ENCODE peak calls at places on chromosome 7, in eight cellular contexts. G is PC-3; A is CD8-positive, alpha-beta memory T cell; B is body of pancreas; W is esophagus squamous epithelium; S is heart left ventricle; P is mammary epithelial cell; Y is fibroblast of pulmonary artery. R is an unnamed sample.

GRCh38 chr7:30268666-30269065 is 15.7 kb upstream of the ZNRF2 start:
- DNase-seq in W (no peak), G (no peak), A (no peak), P (no peak), B (no peak), S (no peak), Y (no peak), R (no peak)

GRCh38 chr7:45048748-45049147 is 40.0 kb downstream of the NACAD start:
- DNase-seq in W (no peak), P (peak; percentile 78), S (no peak), B (no peak), Y (no peak), G (peak; percentile 64), A (no peak), R (no peak)

GRCh38 chr7:95204618-95205017 is 119.7 kb downstream of the PON1 start:
- DNase-seq in S (no peak), Y (no peak), A (no peak), P (no peak), W (no peak), B (no peak), G (no peak), R (no peak)

GRCh38 chr7:107938448-107939250 is 47.7 kb downstream of the DLD start:
- DNase-seq in G (no peak), Y (peak; percentile 70), A (no peak), W (no peak), B (no peak), P (no peak), S (peak; percentile 52), R (no peak)

GRCh38 chr7:65251851-65252620 is 121.6 kb upstream of the ZNF92 start:
- DNase-seq in W (no peak), S (peak; percentile 61), G (peak; percentile 60), Y (peak; percentile 29), B (peak; percentile 64), A (no peak), P (peak; percentile 61), R (no peak)

GRCh38 chr7:68697821-68698280 is 900.4 kb upstream of the AUTS2 start:
- DNase-seq in S (no peak), Y (peak; percentile 28), G (no peak), W (no peak), A (no peak), B (no peak), P (no peak), R (no peak)

GRCh38 chr7:117597755-117598154 is 117.9 kb downstream of the CFTR start:
- DNase-seq in G (no peak), P (no peak), Y (no peak), B (no peak), W (no peak), A (no peak), S (no peak), R (no peak)

GRCh38 chr7:149196151-149196704 is 882 bp downstream of the ZNF282 start:
- DNase-seq in A (no peak), B (no peak), G (no peak), P (no peak), Y (no peak), W (no peak), S (no peak), R (no peak)

GRCh38 chr7:50393547-50394252 is 56.5 kb downstream of the FIGNL1 start:
- DNase-seq in W (no peak), A (peak; percentile 30), Y (no peak), S (no peak), P (no peak), B (no peak), G (no peak), R (no peak)

GRCh38 chr7:6886198-6886597 is 60.1 kb upstream of the CCZ1B start:
- DNase-seq in S (no peak), P (no peak), A (no peak), B (no peak), G (no peak), Y (no peak), W (no peak), R (no peak)

GRCh38 chr7:70506463-70506862 is 625.5 kb upstream of the GALNT17 start:
- DNase-seq in P (no peak), Y (no peak), A (no peak), W (no peak), G (no peak), S (no peak), B (no peak), R (no peak)

GRCh38 chr7:128775744-128776474 is at the start of gene OPN1SW:
- DNase-seq in Y (no peak), A (no peak), G (no peak), W (no peak), S (no peak), B (no peak), P (no peak), R (no peak)

DNA sequence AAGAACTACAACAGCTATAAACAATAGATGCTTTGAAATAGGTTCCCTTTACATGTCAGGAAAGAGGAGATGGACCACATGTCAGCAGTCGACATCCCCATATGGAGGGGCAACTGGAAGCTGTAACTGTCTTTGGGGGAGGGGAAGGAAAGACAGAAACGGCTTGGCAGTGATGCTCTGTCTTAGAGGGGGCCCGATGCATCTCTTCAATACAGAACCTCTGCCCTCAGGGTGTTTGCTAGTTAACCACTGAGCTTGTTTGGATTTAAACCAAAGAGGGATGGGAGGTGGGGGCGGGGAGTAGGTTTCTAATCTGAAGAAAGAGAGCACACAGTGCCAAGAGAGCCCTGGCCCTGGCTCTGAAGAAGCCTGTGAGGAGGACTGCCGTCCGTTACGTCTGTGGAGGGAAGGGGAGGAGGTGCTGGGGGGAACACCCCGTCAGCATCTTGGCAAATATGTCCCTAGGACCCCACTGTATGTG is 55.2 kb downstream of the CPVL start:
- DNase-seq in B (no peak), P (no peak), Y (peak; percentile 37), G (no peak), S (peak; percentile 50), A (no peak), W (no peak), R (no peak)
- H3K4me3 ChIP-seq in B (no peak overlapping the region), P (peak overlapping the region; percentile 9), Y (peak overlapping the region; percentile 42), G (no peak overlapping the region), S (no peak overlapping the region), A (peak overlapping the region; percentile 11), W (peak overlapping the region; percentile 36), R (peak overlapping the region; percentile 30)

GRCh38 chr7:26191974-26192479 is 8.5 kb downstream of the HNRNPA2B1 start:
- DNase-seq in B (no peak), S (no peak), P (no peak), W (no peak), G (no peak), A (no peak), Y (no peak), R (no peak)
- H3K4me3 ChIP-seq in B (no peak overlapping the region), S (no peak overlapping the region), P (no peak overlapping the region), W (no peak overlapping the region), G (no peak overlapping the region), A (no peak overlapping the region), Y (no peak overlapping the region), R (no peak overlapping the region)

DNA sequence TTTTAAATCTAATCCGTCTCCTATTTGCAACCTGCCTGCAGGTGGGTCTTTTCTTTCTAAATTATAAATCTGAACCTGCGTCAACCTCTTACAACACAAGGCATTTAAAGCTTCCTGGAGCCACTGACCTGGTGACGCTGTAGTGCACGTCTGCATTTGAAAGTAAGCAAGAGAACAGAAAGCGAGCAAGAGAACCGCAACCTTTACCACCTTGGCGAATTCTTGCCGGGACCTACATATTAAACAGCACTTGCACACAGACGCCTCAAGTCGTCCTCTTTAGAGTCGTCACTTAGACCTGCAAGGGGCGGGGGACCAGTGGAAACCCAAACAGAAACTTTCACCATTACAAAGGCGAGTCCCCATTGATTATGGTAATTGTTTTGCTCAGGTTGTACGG is 9.5 kb downstream of the GLI3 start:
- DNase-seq in Y (no peak), W (no peak), B (no peak), S (no peak), P (peak; percentile 56), G (no peak), A (no peak), R (no peak)
- H3K4me3 ChIP-seq in Y (peak overlapping the region; percentile 29), W (peak overlapping the region; percentile 34), B (no peak overlapping the region), S (no peak overlapping the region), P (peak overlapping the region; percentile 50), G (no peak overlapping the region), A (no peak overlapping the region), R (peak overlapping the region; percentile 49)

DNA sequence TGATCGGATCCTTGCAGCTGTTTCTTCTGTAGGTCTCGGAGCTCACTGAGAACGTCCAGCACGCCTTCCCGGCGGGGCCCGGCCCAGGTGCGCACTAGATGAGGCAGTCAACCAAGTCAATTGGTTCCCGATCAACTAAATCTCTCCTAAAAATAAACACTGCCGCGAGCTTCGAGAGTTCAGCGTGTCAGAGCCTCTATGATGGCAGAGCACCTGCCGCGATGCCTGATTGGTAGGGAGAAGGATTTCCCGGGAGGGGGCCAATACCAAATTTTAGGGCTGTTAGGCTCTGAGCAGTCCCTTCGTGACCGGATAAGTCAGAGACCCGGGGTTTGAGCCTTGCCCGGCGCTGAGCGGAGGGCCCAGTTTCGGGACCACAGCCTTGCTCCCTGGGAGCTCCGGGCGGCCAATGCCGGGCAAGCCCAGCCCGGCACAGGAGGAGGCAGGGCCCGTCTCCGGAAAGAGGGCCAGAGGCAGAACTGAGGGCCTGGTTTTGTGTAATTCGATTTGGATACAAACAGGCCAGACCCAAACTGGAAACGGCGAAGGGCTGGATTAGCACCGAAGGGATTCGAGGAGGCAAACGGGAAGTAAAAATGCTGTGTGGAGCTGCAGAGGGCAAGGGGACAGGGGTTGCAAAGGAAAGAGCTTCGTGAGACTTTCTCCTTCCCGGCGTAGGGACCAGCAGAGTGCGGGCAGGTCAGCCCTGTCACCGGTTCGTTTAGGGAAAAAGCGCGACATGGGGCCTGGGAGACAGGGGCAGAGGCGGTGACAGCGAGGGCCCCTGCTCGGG is 583 bp downstream of the SLC26A5 start:
- DNase-seq in P (no peak), W (no peak), G (no peak), S (no peak), A (no peak), Y (peak; percentile 5), B (no peak), R (no peak)
- H3K4me3 ChIP-seq in P (peak overlapping the region; percentile 33), W (peak overlapping the region; percentile 6), G (peak overlapping the region; percentile 71), S (no peak overlapping the region), A (peak overlapping the region; percentile 39), Y (peak overlapping the region; percentile 35), B (no peak overlapping the region), R (peak overlapping the region; percentile 55)

DNA sequence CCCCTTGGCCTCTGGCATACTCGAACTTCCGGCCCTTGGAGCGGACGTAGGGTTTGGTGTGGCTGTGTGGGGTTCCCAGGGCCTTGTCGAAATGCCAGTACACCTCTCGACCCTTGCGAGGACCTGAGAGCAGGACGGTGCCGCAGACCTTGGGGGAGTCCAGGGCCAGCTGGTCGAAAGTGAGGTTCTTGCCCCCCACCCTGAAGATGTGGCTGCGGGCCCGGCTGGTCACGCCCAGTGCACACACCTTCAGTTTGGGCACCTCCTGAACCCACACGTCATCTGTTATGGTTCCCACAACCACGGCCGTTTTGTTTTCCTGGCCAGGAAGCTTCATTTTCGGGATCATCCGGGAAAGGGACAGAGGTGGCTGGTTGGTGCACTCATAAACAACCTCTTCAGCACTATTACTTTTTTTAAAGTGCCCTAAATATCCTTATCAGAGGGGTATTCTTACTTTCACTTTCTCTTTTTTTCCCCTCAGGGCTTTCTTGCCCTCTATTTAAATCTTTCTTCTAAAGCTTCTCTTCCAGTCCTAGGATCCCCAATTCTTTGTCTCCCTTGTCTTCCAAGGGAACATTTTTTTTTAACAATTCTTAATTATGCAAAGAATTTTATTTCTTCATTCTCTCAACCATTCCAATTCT is 44.9 kb upstream of the FAM3C start:
- DNase-seq in A (no peak), S (no peak), W (no peak), B (peak; percentile 56), G (no peak), P (no peak), Y (no peak), R (no peak)
- H3K4me3 ChIP-seq in A (no peak overlapping the region), S (no peak overlapping the region), W (no peak overlapping the region), B (no peak overlapping the region), G (no peak overlapping the region), P (no peak overlapping the region), Y (no peak overlapping the region), R (no peak overlapping the region)